ENCODE peak calls at places on chromosomes 16 and 17, in five cellular contexts. C is stimulated activated CD8-positive, alpha-beta memory T cell treated with anti-CD3 and anti-CD28 coated beads, Interleukin-4, amount 100 ng/mL, for 1 hour; E is tibial artery; D is HT-29; W is GM12865. B is an unnamed sample.

GRCh38 chr16:12927591-12927990 is 26.2 kb downstream of the SHISA9 start:
- DNase-seq in E (no peak), C (no peak), D (no peak), W (no peak), B (no peak)

GRCh38 chr16:56985288-56985961 is 3.9 kb upstream of the NLRC5 start:
- DNase-seq in C (no peak), D (peak; percentile 41), E (peak; percentile 89), W (no peak), B (peak; percentile 80)

GRCh38 chr17:48012151-48012520 is 25.5 kb downstream of the COPZ2 start:
- DNase-seq in D (peak; percentile 25), C (no peak), E (no peak), W (peak; percentile 78), B (no peak)

GRCh38 chr17:81837641-81838040 is 2.8 kb upstream of the PPP1R27 start:
- DNase-seq in W (no peak), D (no peak), C (no peak), E (no peak), B (no peak)

GRCh38 chr17:35373532-35373983 is at the start of gene SLFN11:
- DNase-seq in W (peak; percentile 83), D (no peak), E (peak; percentile 88), C (peak; percentile 47), B (peak; percentile 89)

GRCh38 chr17:43444223-43445008 is 39.4 kb upstream of the DHX8 start:
- DNase-seq in W (no peak), C (no peak), E (no peak), D (no peak), B (no peak)

GRCh38 chr16:732332-732731 is 5.4 kb downstream of the HAGHL start:
- DNase-seq in D (no peak), E (no peak), W (no peak), C (no peak), B (no peak)

GRCh38 chr17:31310877-31311276 is 3.0 kb downstream of the EVI2B start:
- DNase-seq in C (no peak), E (no peak), W (peak; percentile 58), D (no peak), B (no peak)